ENCODE peak calls at places on chromosome 22, in four cellular contexts. D is A549, P is HepG2, J is K562. F is an unnamed sample.

GRCh38 chr22:45469573-45470383 is 32.9 kb upstream of the FBLN1 start:
- DNase-seq in D (no peak), J (no peak), P (no peak), F (no peak)

GRCh38 chr22:45127866-45128265 is 35.9 kb upstream of the NUP50 start:
- DNase-seq in D (no peak), P (no peak), J (no peak), F (no peak)

GRCh38 chr22:29799217-29799680 is 32.1 kb downstream of the UQCR10 start:
- DNase-seq in D (peak; percentile 87), P (peak; percentile 90), J (peak; percentile 72), F (no peak)

GRCh38 chr22:28369849-28370248 is 309.8 kb downstream of the TTC28 start:
- DNase-seq in D (no peak), J (peak; percentile 10), P (no peak), F (no peak)

GRCh38 chr22:42642801-42643631 is 2.6 kb upstream of the ATP5MGL start:
- DNase-seq in J (no peak), D (no peak), P (no peak), F (no peak)

GRCh38 chr22:37465721-37466120 is 20.5 kb downstream of the MFNG start:
- DNase-seq in D (no peak), P (no peak), J (no peak), F (no peak)

GRCh38 chr22:44409211-44409648 is 88.8 kb downstream of the RTL6 start:
- DNase-seq in D (no peak), P (no peak), J (no peak), F (no peak)

GRCh38 chr22:25953919-25954318 is 211.9 kb downstream of the MYO18B start:
- DNase-seq in P (peak; percentile 90), J (no peak), D (no peak), F (no peak)

GRCh38 chr22:35409783-35410662 is 10.1 kb downstream of the MCM5 start:
- DNase-seq in J (no peak), D (no peak), P (no peak), F (no peak)

GRCh38 chr22:48153726-48154125 is 1391.3 kb downstream of the TBC1D22A start:
- DNase-seq in J (no peak), D (no peak), P (no peak), F (no peak)

GRCh38 chr22:43850529-43850928 is 11.8 kb downstream of the SULT4A1 start:
- DNase-seq in J (no peak), P (no peak), D (no peak), F (no peak)

GRCh38 chr22:17699696-17700330 is 61.3 kb downstream of the BCL2L13 start:
- DNase-seq in J (no peak), P (no peak), D (no peak), F (no peak)

GRCh38 chr22:23128269-23129108 is 13.3 kb downstream of the RSPH14 start:
- DNase-seq in P (peak; percentile 59), D (peak; percentile 58), J (peak; percentile 61), F (peak; percentile 89)

GRCh38 chr22:19990609-19991394 is 25.8 kb downstream of the ARVCF start:
- DNase-seq in D (no peak), P (no peak), J (no peak), F (no peak)

GRCh38 chr22:29695129-29695926 is 24.5 kb upstream of the CABP7 start:
- DNase-seq in D (no peak), J (no peak), P (no peak), F (no peak)

GRCh38 chr22:41857160-41857859 is 24.4 kb downstream of the SREBF2 start:
- DNase-seq in J (peak; percentile 63), P (peak; percentile 38), D (peak; percentile 71), F (peak; percentile 69)

GRCh38 chr22:31947296-31947695 is 3.0 kb downstream of the YWHAH start:
- DNase-seq in J (no peak), D (peak; percentile 43), P (peak; percentile 48), F (no peak)

GRCh38 chr22:38177926-38178604 is 3.6 kb downstream of the PLA2G6 start:
- DNase-seq in J (no peak), P (peak; percentile 94), D (peak; percentile 82), F (no peak)

GRCh38 chr22:29747832-29748231 is 19.0 kb downstream of the ZMAT5 start:
- DNase-seq in J (no peak), P (no peak), D (no peak), F (no peak)

GRCh38 chr22:44184006-44184405 is 3.3 kb downstream of the PARVG start:
- DNase-seq in J (no peak), P (no peak), D (no peak), F (no peak)

GRCh38 chr22:48896766-48897637 is 930.7 kb downstream of the BRD1 start:
- DNase-seq in J (no peak), D (no peak), P (no peak), F (no peak)

GRCh38 chr22:36435516-36436415 is 45.7 kb downstream of the TXN2 start:
- DNase-seq in D (no peak), J (no peak), P (peak; percentile 92), F (peak; percentile 58)
- TF ChIP-seq HMGXB4 in D (no peak), J (no peak), P (no peak), F (no peak)

GRCh38 chr22:46593211-46593676 is 26.9 kb upstream of the GRAMD4 start:
- DNase-seq in P (no peak), D (no peak), J (no peak), F (no peak)
- TF ChIP-seq HMGXB4 in P (no peak), D (no peak), J (no peak), F (no peak)

GRCh38 chr22:50306753-50307749 is at the start of gene PLXNB2:
- DNase-seq in P (peak; percentile 68), J (peak; percentile 80), D (peak; percentile 77), F (peak; percentile 73)

GRCh38 chr22:50304528-50305392 is 2.7 kb downstream of the PLXNB2 start:
- DNase-seq in P (no peak), D (peak; percentile 45), J (peak; percentile 64), F (no peak)

GRCh38 chr22:50305393-50305657 is 2.1 kb downstream of the PLXNB2 start:
- DNase-seq in D (no peak), P (no peak), J (no peak), F (no peak)

GRCh38 chr22:50303848-50304527 is 3.5 kb downstream of the PLXNB2 start:
- DNase-seq in P (peak; percentile 23), D (peak; percentile 58), J (peak; percentile 41), F (peak; percentile 66)

DNA sequence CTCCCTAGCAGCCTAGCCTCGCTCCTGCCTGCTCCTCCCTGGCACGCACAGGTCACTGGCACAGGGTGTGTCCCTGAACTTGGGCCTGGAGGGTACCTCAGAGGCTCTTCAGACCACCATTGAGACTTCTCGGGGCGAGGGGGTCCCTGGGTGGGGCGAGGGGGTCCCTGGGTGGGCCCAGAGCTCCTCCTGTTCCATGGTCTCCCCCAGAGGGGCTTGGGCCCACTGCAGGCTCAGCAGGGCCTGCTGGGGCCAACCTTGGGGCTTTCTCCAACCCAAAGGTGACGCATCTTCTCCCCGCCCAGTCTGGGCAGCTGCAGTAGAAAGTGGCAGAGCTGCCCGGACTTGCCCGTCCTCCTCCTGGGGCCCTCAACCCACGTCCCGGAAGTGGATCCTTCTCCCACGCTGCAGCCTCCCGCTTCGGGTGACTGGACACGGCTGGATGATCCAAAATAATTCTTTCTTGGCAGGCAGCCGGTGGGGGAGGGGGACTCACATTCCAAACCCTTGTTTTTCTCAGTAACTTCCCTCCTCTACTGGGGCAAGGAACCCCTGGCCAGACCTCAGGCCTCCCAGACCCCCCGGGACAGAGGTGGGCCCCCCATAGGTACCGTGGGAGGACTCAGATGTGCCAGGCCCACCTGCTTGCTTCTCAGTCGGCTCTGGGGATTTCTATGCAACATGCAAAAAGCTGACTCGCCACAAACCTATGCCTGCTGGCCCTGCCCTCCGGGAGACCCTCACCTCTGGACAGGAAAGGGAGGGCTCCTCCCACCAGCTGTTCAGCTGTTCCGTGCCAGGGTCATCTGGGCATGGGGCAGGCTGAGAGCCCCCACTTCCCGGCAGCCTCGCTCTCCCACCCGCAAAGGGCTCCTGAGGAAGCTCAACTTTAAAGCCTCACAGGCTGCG is 1.5 kb downstream of the PLXNB2 start:
- DNase-seq in J (peak; percentile 40), P (no peak), D (peak; percentile 85), F (no peak)
- TF ChIP-seq HMGXB4 in J (no peak), P (no peak), D (no peak), F (no peak)

GRCh38 chr22:46846154-46846831 is 83.8 kb downstream of the TBC1D22A start:
- DNase-seq in D (no peak), J (no peak), P (no peak), F (no peak)

GRCh38 chr22:46846832-46847355 is 84.4 kb downstream of the TBC1D22A start:
- DNase-seq in D (no peak), J (no peak), P (no peak), F (no peak)

GRCh38 chr22:46843691-46844297 is 81.3 kb downstream of the TBC1D22A start:
- DNase-seq in P (no peak), J (no peak), D (no peak), F (no peak)

GRCh38 chr22:46844606-46845210 is 82.3 kb downstream of the TBC1D22A start:
- DNase-seq in J (no peak), D (no peak), P (no peak), F (no peak)

GRCh38 chr22:46845281-46846153 is 83.1 kb downstream of the TBC1D22A start:
- DNase-seq in P (no peak), D (peak; percentile 12), J (no peak), F (no peak)
- TF ChIP-seq HMGXB4 in P (no peak), D (no peak), J (no peak), F (no peak)

DNA sequence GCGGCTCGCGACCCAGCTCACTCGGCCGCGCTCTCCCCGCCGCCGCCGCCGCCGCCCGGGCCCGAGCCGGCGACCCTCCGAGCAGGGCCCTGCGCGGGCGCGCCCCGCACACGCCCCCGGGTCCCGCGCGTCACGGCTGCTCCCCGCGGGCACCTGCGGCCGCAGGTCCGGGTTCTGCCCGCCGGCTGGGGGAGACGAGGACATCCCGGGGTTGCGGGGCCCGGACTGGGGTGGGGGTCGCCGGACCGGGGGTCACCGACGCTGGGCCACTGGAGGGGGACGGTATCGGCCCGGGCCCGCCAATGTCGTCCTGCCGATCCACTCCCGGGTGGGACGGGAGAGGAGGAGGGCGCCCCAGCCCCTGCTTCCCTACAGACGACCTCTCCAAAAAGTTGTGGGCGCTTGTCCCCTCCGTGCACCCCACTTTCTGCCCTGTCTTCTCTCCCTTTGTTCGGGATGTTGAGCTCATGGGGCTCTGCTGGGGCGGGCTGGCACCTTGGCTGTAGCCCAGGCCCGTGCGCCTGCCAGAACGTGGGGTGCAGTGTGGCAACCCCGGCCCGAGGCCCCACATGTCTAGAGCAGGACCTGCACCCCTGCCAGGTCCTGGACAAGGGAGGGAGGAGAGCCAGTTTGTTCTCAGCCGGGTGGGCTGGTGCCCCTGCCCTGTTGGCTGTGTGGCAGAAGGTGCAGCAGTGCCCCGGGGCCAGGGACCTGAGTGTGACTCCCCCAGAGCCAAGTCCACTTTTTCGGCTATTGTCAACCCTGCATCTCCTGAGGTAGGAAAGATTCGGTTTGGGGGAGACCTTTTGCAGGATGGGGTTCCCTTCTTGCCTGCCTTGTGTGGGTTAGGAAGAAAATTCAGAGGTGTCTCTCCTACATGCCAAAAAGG is 40.2 kb upstream of the CELSR1 start:
- DNase-seq in D (no peak), P (no peak), J (peak; percentile 66), F (peak; percentile 17)
- TF ChIP-seq HMGXB4 in D (no peak), P (no peak), J (no peak), F (no peak)